ENCODE peak calls at places on chromosomes 13 and 19, in seven cellular contexts. P is astrocyte of the spinal cord, S is ELR, K is A172, D is T-helper 17 cell, O is transverse colon, C is iris pigment epithelial cell. J is an unnamed sample.

GRCh38 chr13:82717249-82717648 is 1165.0 kb downstream of the SLITRK1 start:
- DNase-seq in P (peak), S (peak), K (peak), D (no peak), O (no peak), C (peak), J (no peak)

GRCh38 chr13:102487330-102487729 is 85.5 kb upstream of the FGF14 start:
- DNase-seq in P (no peak), S (no peak), K (no peak), D (no peak), O (no peak), C (no peak), J (no peak)

GRCh38 chr13:20429682-20430081 is 96.0 kb downstream of the CRYL1 start:
- DNase-seq in P (no peak), S (no peak), K (no peak), D (no peak), O (no peak), C (no peak), J (no peak)

GRCh38 chr19:16587031-16588023 is 15.1 kb upstream of the SLC35E1 start:
- DNase-seq in P (peak), S (peak), K (peak), D (no peak), O (peak), C (peak), J (peak)

GRCh38 chr13:39035204-39035603 is 2.7 kb downstream of the PROSER1 start:
- DNase-seq in P (no peak), S (no peak), K (no peak), D (no peak), O (no peak), C (no peak), J (no peak)

GRCh38 chr19:49906879-49907564 is 10.3 kb upstream of the IL4I1 start:
- DNase-seq in P (no peak), S (no peak), K (no peak), D (no peak), O (no peak), C (no peak), J (no peak)

GRCh38 chr19:33221641-33222040 is 4.0 kb downstream of the SLC7A10 start:
- DNase-seq in P (peak), S (no peak), K (peak), D (no peak), O (no peak), C (peak), J (no peak)

GRCh38 chr13:27339299-27339698 is 68.7 kb downstream of the RASL11A start:
- DNase-seq in P (peak), S (peak), K (no peak), D (no peak), O (peak), C (peak), J (no peak)

GRCh38 chr13:24199016-24199415 is 38.5 kb downstream of the SPATA13 start:
- DNase-seq in P (no peak), S (no peak), K (no peak), D (no peak), O (peak), C (no peak), J (no peak)

GRCh38 chr19:48539503-48540096 is 12.4 kb upstream of the SULT2B1 start:
- DNase-seq in P (peak), S (peak), K (peak), D (no peak), O (peak), C (peak), J (no peak)

GRCh38 chr19:30682576-30683536 is 310.7 kb downstream of the ZNF536 start:
- DNase-seq in P (peak), S (peak), K (peak), D (peak), O (peak), C (peak), J (peak)

GRCh38 chr19:9801976-9802375 is 16.9 kb downstream of the FBXL12 start:
- DNase-seq in P (no peak), S (no peak), K (no peak), D (no peak), O (no peak), C (no peak), J (no peak)

GRCh38 chr13:110758195-110758594 is 44.7 kb downstream of the ING1 start:
- DNase-seq in P (peak), S (peak), K (no peak), D (no peak), O (no peak), C (peak), J (no peak)

GRCh38 chr13:106534844-106535551 is 464 bp downstream of the EFNB2 start:
- DNase-seq in P (peak), S (peak), K (no peak), D (peak), O (no peak), C (peak), J (peak)

GRCh38 chr19:2983351-2984195 is 6.2 kb downstream of the TLE6 start:
- DNase-seq in P (peak), S (no peak), K (peak), D (no peak), O (peak), C (peak), J (peak)

GRCh38 chr19:4456566-4456842 is 1.1 kb downstream of the UBXN6 start:
- DNase-seq in P (peak), S (peak), K (peak), D (no peak), O (peak), C (peak), J (peak)

GRCh38 chr19:7257148-7258041 is 36.8 kb downstream of the INSR start:
- DNase-seq in P (no peak), S (peak), K (peak), D (no peak), O (peak), C (peak), J (no peak)

GRCh38 chr13:45362939-45363338 is 22.0 kb upstream of the TPT1 start:
- DNase-seq in P (no peak), S (no peak), K (no peak), D (no peak), O (no peak), C (no peak), J (no peak)

GRCh38 chr13:93529961-93530360 is 303.4 kb downstream of the GPC6 start:
- DNase-seq in P (no peak), S (no peak), K (no peak), D (no peak), O (no peak), C (peak), J (no peak)

GRCh38 chr13:113591750-113592149 is 7.2 kb downstream of the TFDP1 start:
- DNase-seq in P (no peak), S (no peak), K (no peak), D (no peak), O (peak), C (no peak), J (no peak)

GRCh38 chr13:93740334-93740733 is 513.7 kb downstream of the GPC6 start:
- DNase-seq in P (no peak), S (no peak), K (no peak), D (no peak), O (no peak), C (no peak), J (no peak)

GRCh38 chr19:41323023-41323422 is 13.1 kb downstream of the CCDC97 start:
- DNase-seq in P (peak), S (peak), K (peak), D (no peak), O (no peak), C (peak), J (peak)

GRCh38 chr19:30128211-30128610 is 186.2 kb downstream of the URI1 start:
- DNase-seq in P (no peak), S (no peak), K (no peak), D (no peak), O (no peak), C (no peak), J (no peak)

GRCh38 chr13:78589206-78589605 is 14.1 kb downstream of the POU4F1 start:
- DNase-seq in P (no peak), S (peak), K (peak), D (no peak), O (no peak), C (no peak), J (no peak)

GRCh38 chr19:35988824-35989223 is 6.2 kb upstream of the SDHAF1 start:
- DNase-seq in P (no peak), S (no peak), K (no peak), D (no peak), O (no peak), C (no peak), J (no peak)

GRCh38 chr19:54023191-54023590 is 31.8 kb downstream of the CACNG6 start:
- DNase-seq in P (no peak), S (peak), K (no peak), D (no peak), O (no peak), C (peak), J (no peak)

GRCh38 chr13:38566526-38566925 is 120.4 kb upstream of the FREM2 start:
- DNase-seq in P (no peak), S (no peak), K (no peak), D (no peak), O (no peak), C (no peak), J (no peak)

GRCh38 chr13:103238441-103238840 is 172.2 kb upstream of the SLC10A2 start:
- DNase-seq in P (no peak), S (no peak), K (no peak), D (no peak), O (no peak), C (no peak), J (no peak)

GRCh38 chr13:32530841-32531253 is 7.7 kb downstream of the N4BP2L2 start:
- DNase-seq in P (peak), S (peak), K (no peak), D (no peak), O (no peak), C (peak), J (peak)

J was measured in hepatic stellate cell.